ENCODE peak calls at places on chromosomes 2 and 18, in four cellular contexts. C is right lobe of liver, E is DND-41, J is astrocyte of the spinal cord. T is an unnamed sample.

GRCh38 chr2:46873632-46874068 is 42.0 kb downstream of the MCFD2 start:
- DNase-seq in C (no peak), E (no peak), J (peak; percentile 96), T (no peak)

GRCh38 chr18:67468038-67468437 is 48.5 kb downstream of the DSEL start:
- DNase-seq in E (no peak), C (no peak), J (no peak), T (no peak)

GRCh38 chr2:235747001-235747867 is 253.4 kb downstream of the AGAP1 start:
- DNase-seq in J (no peak), E (no peak), C (no peak), T (no peak)

GRCh38 chr2:9558948-9559381 is 3.3 kb upstream of the ADAM17 start:
- DNase-seq in E (no peak), C (no peak), J (peak; percentile 92), T (no peak)

GRCh38 chr18:2850816-2851215 is 4.0 kb downstream of the EMILIN2 start:
- DNase-seq in E (no peak), J (no peak), C (no peak), T (no peak)

GRCh38 chr18:22286576-22286975 is 117.2 kb downstream of the GATA6 start:
- DNase-seq in E (no peak), C (peak; percentile 80), J (no peak), T (no peak)

GRCh38 chr2:26561918-26562810 is 79.0 kb downstream of the CIB4 start:
- DNase-seq in J (no peak), C (peak; percentile 70), E (peak; percentile 51), T (no peak)

GRCh38 chr2:98356729-98357128 is 10.5 kb downstream of the CNGA3 start:
- DNase-seq in J (no peak), C (no peak), E (no peak), T (no peak)

GRCh38 chr2:162403884-162404283 is 60.0 kb downstream of the GCA start:
- DNase-seq in J (peak; percentile 86), C (no peak), E (no peak), T (no peak)

GRCh38 chr2:71884303-71885042 is 263.2 kb downstream of the CYP26B1 start:
- DNase-seq in C (no peak), E (no peak), J (peak; percentile 54), T (no peak)

GRCh38 chr2:32553829-32554432 is 73.9 kb upstream of the TTC27 start:
- DNase-seq in C (no peak), E (no peak), J (peak; percentile 67), T (no peak)

GRCh38 chr2:145235312-145235711 is 715.4 kb upstream of the ZEB2 start:
- DNase-seq in J (no peak), C (no peak), E (no peak), T (no peak)

GRCh38 chr2:136013962-136014361 is 28.5 kb upstream of the DARS1 start:
- DNase-seq in C (no peak), E (no peak), J (no peak), T (no peak)

GRCh38 chr2:159009940-159010339 is 41.5 kb downstream of the TANC1 start:
- DNase-seq in C (no peak), E (no peak), J (no peak), T (no peak)

GRCh38 chr18:68435581-68435980 is 279.3 kb downstream of the TMX3 start:
- DNase-seq in J (no peak), C (no peak), E (no peak), T (no peak)

GRCh38 chr2:210756821-210757220 is 200.4 kb downstream of the CPS1 start:
- DNase-seq in E (no peak), C (no peak), J (no peak), T (no peak)

GRCh38 chr2:85409719-85410583 is at the start of gene CAPG:
- DNase-seq in C (peak; percentile 74), J (no peak), E (peak; percentile 72), T (no peak)

GRCh38 chr2:214135966-214136365 is 274.9 kb upstream of the VWC2L start:
- DNase-seq in J (peak; percentile 4), E (no peak), C (no peak), T (no peak)

GRCh38 chr2:57544626-57545025 is 502.0 kb upstream of the VRK2 start:
- DNase-seq in E (no peak), C (no peak), J (no peak), T (no peak)

DNA sequence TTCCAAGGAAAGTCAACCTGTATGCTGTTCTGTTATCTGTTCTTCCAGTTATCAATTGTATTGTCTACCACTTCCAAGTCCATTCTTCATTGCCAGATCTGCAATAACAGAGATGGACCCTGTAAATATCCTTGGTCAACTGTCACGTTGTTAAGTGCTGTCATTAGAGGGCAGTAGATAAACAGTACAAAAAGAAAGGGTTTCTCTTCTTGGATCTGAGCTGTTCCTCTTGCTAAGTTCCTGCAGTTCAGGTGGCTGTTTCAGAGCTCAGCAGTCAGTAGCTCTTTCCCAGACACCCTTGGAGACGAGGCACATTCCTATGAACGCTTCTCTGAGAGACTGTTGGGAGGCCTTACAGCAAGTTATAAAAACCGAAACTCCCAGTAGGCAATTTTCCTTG is 957.1 kb upstream of the CHAC2 start:
- DNase-seq in E (no peak), C (no peak), J (peak; percentile 45), T (no peak)
- TF ChIP-seq CTCF in E (peak; percentile 34), C (peak; percentile 49), J (peak; percentile 37), T (peak; percentile 72)

DNA sequence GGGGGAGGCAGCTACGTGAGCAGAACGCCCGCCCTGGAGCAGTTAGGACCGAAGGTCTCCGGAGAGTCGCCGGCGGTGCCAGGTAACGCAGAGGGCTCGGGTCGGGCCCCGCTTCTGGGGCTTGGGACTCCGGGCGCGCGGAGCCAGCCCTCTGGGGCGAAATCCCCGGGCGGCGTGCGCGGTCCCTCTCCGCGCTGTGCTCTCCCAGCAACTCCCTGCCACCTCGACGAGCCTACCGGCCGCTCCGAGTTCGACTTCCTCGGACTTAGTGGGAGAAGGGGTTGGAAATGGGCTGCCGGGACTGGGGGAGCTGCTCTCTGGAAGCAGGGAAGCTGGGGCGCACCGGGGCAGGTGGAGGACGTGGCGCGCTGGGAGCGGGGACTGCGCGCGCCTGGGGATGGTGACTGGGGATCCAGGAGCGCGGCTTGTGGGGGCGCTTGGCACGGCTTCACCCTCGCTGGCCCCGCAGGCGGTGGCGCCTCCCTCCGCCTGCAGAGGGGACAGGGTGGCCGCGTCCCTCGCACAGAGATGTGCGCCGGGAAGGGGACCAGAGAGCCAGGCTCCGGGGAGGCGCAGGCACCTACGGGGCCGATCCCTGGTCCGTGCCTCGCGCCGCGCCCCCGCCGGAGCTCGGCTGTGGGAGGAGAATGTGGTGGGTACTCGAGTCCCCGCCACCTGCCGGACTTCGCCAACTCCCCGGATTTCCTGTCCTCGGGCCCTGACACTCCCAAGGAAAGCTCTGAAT is 688 bp downstream of the CDH20 start:
- DNase-seq in J (peak; percentile 29), C (no peak), E (no peak), T (no peak)
- TF ChIP-seq CTCF in J (no peak), C (no peak), E (no peak), T (peak; percentile 13)

GRCh38 chr2:66574701-66575624 is 140.0 kb downstream of the MEIS1 start:
- DNase-seq in J (peak; percentile 89), E (no peak), C (peak; percentile 62), T (no peak)
- TF ChIP-seq CTCF in J (peak; percentile 52), E (no peak), C (peak; percentile 53), T (peak; percentile 84)

GRCh38 chr2:202072226-202072625 is 829 bp upstream of the KIAA2012 start:
- DNase-seq in J (no peak), E (no peak), C (no peak), T (no peak)
- TF ChIP-seq CTCF in J (peak; percentile 31), E (peak; percentile 25), C (peak; percentile 34), T (peak; percentile 54)

DNA sequence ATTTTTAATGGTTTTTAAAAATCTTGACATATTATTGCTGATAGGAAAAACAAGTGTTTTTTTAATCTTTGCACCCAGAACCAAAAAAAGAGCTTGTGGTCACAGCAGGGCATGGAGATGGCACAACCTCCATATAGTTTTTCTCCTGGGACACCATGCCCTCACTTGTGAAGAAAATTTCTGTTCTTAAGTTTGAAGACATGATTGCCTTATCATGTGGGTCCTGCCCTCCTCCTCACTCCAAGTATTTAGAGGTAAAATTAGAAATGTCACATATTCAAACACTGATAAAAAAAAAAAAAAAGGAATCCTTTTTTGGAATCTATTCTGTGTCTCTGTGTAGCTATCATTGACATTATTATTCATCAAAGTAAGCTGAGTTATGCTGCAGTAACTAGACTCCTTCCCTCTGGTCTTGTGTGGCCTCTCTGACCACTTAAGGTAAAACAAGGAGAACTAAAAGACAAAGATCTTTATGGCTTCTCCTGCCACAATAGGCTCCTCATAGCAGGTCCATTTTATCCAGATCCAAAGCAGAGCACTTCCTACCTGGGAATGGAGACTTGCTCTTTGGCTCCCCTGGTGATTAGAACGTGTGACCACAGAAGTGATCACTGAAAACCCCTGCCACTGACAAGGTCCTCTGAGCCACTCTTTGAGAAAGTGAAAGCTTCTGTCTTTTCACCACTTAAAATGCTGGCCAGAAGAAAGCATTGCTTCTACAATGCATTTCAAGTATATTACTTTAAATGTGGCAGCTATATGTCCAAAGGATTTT is 19.8 kb downstream of the ADD2 start:
- DNase-seq in E (no peak), J (no peak), C (no peak), T (no peak)
- TF ChIP-seq CTCF in E (no peak), J (no peak), C (no peak), T (no peak)

DNA sequence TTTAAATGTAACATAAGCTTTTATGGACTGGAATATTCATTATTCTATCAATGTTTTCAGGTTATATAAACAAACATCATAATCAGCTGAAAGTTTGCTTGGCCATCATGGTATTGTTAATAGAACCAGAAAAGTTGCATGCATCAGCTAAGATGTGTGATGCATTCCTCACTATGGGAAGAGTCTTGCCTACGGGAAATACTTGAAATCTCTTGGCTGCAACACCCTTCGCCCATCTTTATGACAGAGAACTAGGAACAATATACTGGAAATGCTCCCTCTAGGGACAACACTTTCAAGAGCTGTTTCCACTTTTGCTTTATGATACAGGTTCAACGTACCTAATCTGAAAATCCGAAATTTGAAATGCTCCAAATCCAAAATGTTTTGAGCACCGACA is 1390.8 kb downstream of the DPP10 start:
- DNase-seq in J (no peak), C (no peak), E (no peak), T (no peak)
- TF ChIP-seq CTCF in J (no peak), C (no peak), E (no peak), T (no peak)

T was measured in chondrocyte.